ENCODE peak calls at places on chromosomes 7 and 10, in six cellular contexts. V is amniotic stem cell, G is kidney epithelial cell, I is neural progenitor cell, O is NCI-H774, M is HTR-8/SVneo. R is an unnamed sample.

GRCh38 chr10:56624082-56624481 is 263.0 kb upstream of the ZWINT start:
- DNase-seq in M (no peak), V (no peak), I (no peak), O (no peak), G (no peak), R (no peak)

GRCh38 chr10:109166935-109167334 is 756.4 kb downstream of the XPNPEP1 start:
- DNase-seq in G (no peak), I (no peak), V (no peak), O (no peak), M (no peak), R (no peak)

GRCh38 chr7:1745576-1746490 is 75.8 kb downstream of the ELFN1 start:
- DNase-seq in G (no peak), O (no peak), M (no peak), I (no peak), V (no peak), R (no peak)

GRCh38 chr10:42933454-42934340 is 143.2 kb upstream of the RET start:
- DNase-seq in I (peak; percentile 73), O (peak; percentile 70), G (no peak), V (no peak), M (no peak), R (no peak)

GRCh38 chr10:129405389-129405788 is 61.7 kb upstream of the MGMT start:
- DNase-seq in V (no peak), M (no peak), O (no peak), G (no peak), I (no peak), R (no peak)

GRCh38 chr10:11782793-11783557 is 40.2 kb upstream of the PROSER2 start:
- DNase-seq in M (peak; percentile 69), O (peak; percentile 31), V (peak; percentile 20), G (peak; percentile 32), I (peak; percentile 76), R (peak; percentile 59)

GRCh38 chr10:71742301-71743098 is 22.9 kb upstream of the C10orf105 start:
- DNase-seq in G (no peak), V (no peak), O (no peak), M (no peak), I (no peak), R (no peak)

GRCh38 chr10:1102392-1102791 is 46.2 kb downstream of the WDR37 start:
- DNase-seq in M (no peak), O (no peak), V (no peak), I (no peak), G (no peak), R (no peak)

GRCh38 chr7:130363156-130363847 is 17.0 kb upstream of the CPA1 start:
- DNase-seq in G (peak; percentile 97), M (peak; percentile 42), I (no peak), V (peak; percentile 90), O (no peak), R (no peak)

GRCh38 chr10:18224626-18225445 is 84.6 kb downstream of the CACNB2 start:
- DNase-seq in G (no peak), V (no peak), M (no peak), I (peak; percentile 18), O (no peak), R (no peak)

GRCh38 chr10:119932631-119933030 is 40.1 kb downstream of the SEC23IP start:
- DNase-seq in G (no peak), M (no peak), V (no peak), O (no peak), I (no peak), R (no peak)

GRCh38 chr7:101428093-101428866 is 65.6 kb downstream of the COL26A1 start:
- DNase-seq in O (no peak), M (no peak), V (no peak), I (no peak), G (no peak), R (no peak)

GRCh38 chr10:11448190-11448544 is 163.3 kb downstream of the USP6NL start:
- DNase-seq in G (no peak), M (no peak), O (no peak), V (no peak), I (no peak), R (no peak)

GRCh38 chr7:110224643-110225042 is 866.3 kb upstream of the LRRN3 start:
- DNase-seq in I (no peak), O (no peak), M (no peak), V (no peak), G (no peak), R (no peak)

GRCh38 chr7:50436133-50436802 is 13.9 kb downstream of the FIGNL1 start:
- DNase-seq in G (peak; percentile 72), V (peak; percentile 44), O (no peak), I (no peak), M (peak; percentile 13), R (no peak)

GRCh38 chr7:129646369-129647021 is 35.0 kb downstream of the NRF1 start:
- DNase-seq in I (peak; percentile 61), M (no peak), O (no peak), G (no peak), V (no peak), R (no peak)

GRCh38 chr10:23158370-23158769 is 33.7 kb upstream of the PTF1A start:
- DNase-seq in V (no peak), G (no peak), I (peak; percentile 85), M (peak; percentile 60), O (peak; percentile 75), R (peak; percentile 73)

GRCh38 chr7:26440993-26441636 is 149.5 kb downstream of the SNX10 start:
- DNase-seq in V (no peak), O (no peak), I (peak; percentile 64), M (no peak), G (no peak), R (no peak)

GRCh38 chr10:11164806-11165590 is 147.3 kb downstream of the CELF2 start:
- DNase-seq in G (no peak), V (no peak), I (peak; percentile 74), M (peak; percentile 5), O (no peak), R (peak; percentile 41)

GRCh38 chr7:47293884-47294568 is 287.9 kb downstream of the TNS3 start:
- DNase-seq in O (no peak), M (no peak), I (no peak), V (no peak), G (no peak), R (no peak)

GRCh38 chr10:2439983-2440382 is 627.4 kb upstream of the PFKP start:
- DNase-seq in G (no peak), M (no peak), O (no peak), V (no peak), I (no peak), R (no peak)

GRCh38 chr10:2476236-2476814 is 591.0 kb upstream of the PFKP start:
- DNase-seq in I (no peak), G (no peak), V (no peak), O (no peak), M (no peak), R (no peak)

GRCh38 chr10:76558996-76559888 is 1078.4 kb downstream of the KCNMA1 start:
- DNase-seq in O (no peak), I (no peak), V (peak; percentile 79), M (peak; percentile 47), G (no peak), R (no peak)

GRCh38 chr7:37531225-37531624 is 82.6 kb upstream of the ELMO1 start:
- DNase-seq in G (no peak), M (no peak), I (no peak), V (no peak), O (no peak), R (no peak)

GRCh38 chr10:59434463-59435326 is 72.3 kb upstream of the FAM13C start:
- DNase-seq in O (no peak), I (no peak), M (no peak), V (no peak), G (no peak), R (no peak)

GRCh38 chr10:133318494-133319127 is 9.9 kb downstream of the ZNF511 start:
- DNase-seq in V (peak; percentile 36), I (peak; percentile 88), G (no peak), M (no peak), O (peak; percentile 26), R (peak; percentile 65)

GRCh38 chr7:24172859-24173258 is 111.1 kb upstream of the NPY start:
- DNase-seq in V (no peak), I (no peak), M (no peak), O (no peak), G (no peak), R (no peak)

GRCh38 chr10:11192304-11193018 is 174.8 kb downstream of the CELF2 start:
- DNase-seq in V (no peak), G (no peak), O (no peak), I (no peak), M (no peak), R (no peak)

GRCh38 chr10:131617113-131617877 is 283.5 kb upstream of the PPP2R2D start:
- DNase-seq in I (peak; percentile 37), M (no peak), G (no peak), O (no peak), V (no peak), R (no peak)

GRCh38 chr10:80443531-80443974 is 10.6 kb upstream of the TSPAN14 start:
- DNase-seq in M (no peak), O (no peak), G (no peak), I (no peak), V (no peak), R (no peak)

GRCh38 chr10:114281461-114281860 is 42.4 kb downstream of the VWA2 start:
- DNase-seq in G (no peak), M (no peak), I (no peak), V (no peak), O (no peak), R (no peak)

GRCh38 chr7:17299477-17299991 is 1.1 kb downstream of the AHR start:
- DNase-seq in V (no peak), I (no peak), O (no peak), G (no peak), M (no peak), R (no peak)

GRCh38 chr7:66162622-66163021 is 42.5 kb upstream of the TPST1 start:
- DNase-seq in I (no peak), G (no peak), O (no peak), M (no peak), V (no peak), R (no peak)

GRCh38 chr10:132448248-132448731 is 51.3 kb downstream of the PWWP2B start:
- DNase-seq in M (no peak), G (no peak), V (no peak), I (peak; percentile 69), O (no peak), R (peak; percentile 75)

GRCh38 chr7:3177271-3177670 is 123.8 kb upstream of the SDK1 start:
- DNase-seq in V (no peak), O (no peak), G (no peak), I (no peak), M (no peak), R (no peak)

GRCh38 chr10:110376021-110376773 is 71.5 kb upstream of the SMNDC1 start:
- DNase-seq in I (no peak), M (no peak), V (no peak), O (no peak), G (no peak), R (no peak)

GRCh38 chr7:128168667-128169210 is 72.3 kb upstream of the LEP start:
- DNase-seq in G (no peak), O (no peak), I (peak; percentile 92), M (peak; percentile 20), V (no peak), R (no peak)

GRCh38 chr7:46115410-46115809 is 194.3 kb upstream of the IGFBP3 start:
- DNase-seq in I (no peak), G (no peak), V (no peak), M (no peak), O (no peak), R (no peak)

GRCh38 chr10:17273403-17273802 is 45.4 kb downstream of the VIM start:
- DNase-seq in M (peak; percentile 25), G (peak; percentile 81), V (peak; percentile 16), I (no peak), O (no peak), R (no peak)

GRCh38 chr7:42588876-42589275 is 323.0 kb downstream of the C7orf25 start:
- DNase-seq in O (no peak), I (no peak), M (no peak), V (no peak), G (no peak), R (no peak)

R was measured in germinal center.